ENCODE peak calls at places on chromosomes 6 and 20, in six cellular contexts. V is HepG2, J is GM12878, K is K562, W is sigmoid colon, X is transverse colon. N is an unnamed sample.

GRCh38 chr6:41600499-41601247 is 37.6 kb upstream of the MDFI start:
- DNase-seq in V (no peak), J (no peak), K (no peak), W (peak; percentile 58), X (no peak), N (no peak)

GRCh38 chr6:166313255-166314070 is 5.3 kb upstream of the PRR18 start:
- DNase-seq in V (peak; percentile 41), J (peak; percentile 44), K (peak; percentile 82), W (no peak), X (peak; percentile 27), N (peak; percentile 56)

GRCh38 chr6:31353508-31353907 is 3.5 kb downstream of the HLA-B start:
- DNase-seq in V (no peak), J (no peak), K (no peak), W (no peak), X (no peak), N (no peak)

GRCh38 chr6:131995924-131996323 is 44.8 kb upstream of the CCN2 start:
- DNase-seq in V (no peak), J (no peak), K (no peak), W (no peak), X (no peak), N (no peak)

GRCh38 chr20:57435105-57435497 is 43.9 kb downstream of the RBM38 start:
- DNase-seq in V (no peak), J (no peak), K (no peak), W (no peak), X (no peak), N (no peak)

GRCh38 chr20:37356961-37357371 is 11.0 kb downstream of the SRC start:
- DNase-seq in V (no peak), J (no peak), K (no peak), W (peak; percentile 64), X (no peak), N (no peak)

GRCh38 chr20:17925940-17926300 is 42.7 kb downstream of the SNX5 start:
- DNase-seq in V (no peak), J (no peak), K (no peak), W (no peak), X (no peak), N (no peak)

GRCh38 chr6:140178550-140179334 is 804.3 kb upstream of the CITED2 start:
- DNase-seq in V (no peak), J (no peak), K (no peak), W (no peak), X (no peak), N (no peak)

GRCh38 chr20:45067558-45067957 is 33.4 kb downstream of the KCNS1 start:
- DNase-seq in V (no peak), J (no peak), K (no peak), W (no peak), X (no peak), N (no peak)

GRCh38 chr6:119241540-119242309 is 107.8 kb downstream of the MAN1A1 start:
- DNase-seq in V (no peak), J (no peak), K (no peak), W (no peak), X (no peak), N (no peak)

GRCh38 chr20:8721098-8721497 is 347.8 kb upstream of the PLCB4 start:
- DNase-seq in V (peak; percentile 71), J (peak; percentile 7), K (no peak), W (peak; percentile 73), X (no peak), N (no peak)

GRCh38 chr6:139378226-139378625 is 3.8 kb upstream of the CITED2 start:
- DNase-seq in V (no peak), J (no peak), K (no peak), W (no peak), X (no peak), N (no peak)

GRCh38 chr6:166683477-166683876 is 56.4 kb upstream of the RPS6KA2 start:
- DNase-seq in V (no peak), J (no peak), K (no peak), W (no peak), X (no peak), N (no peak)

GRCh38 chr6:154715449-154715848 is 17.8 kb upstream of the SCAF8 start:
- DNase-seq in V (no peak), J (no peak), K (no peak), W (no peak), X (no peak), N (no peak)

GRCh38 chr6:83044211-83044768 is 21.4 kb downstream of the UBE3D start:
- DNase-seq in V (no peak), J (no peak), K (no peak), W (no peak), X (no peak), N (no peak)

GRCh38 chr6:121932071-121933009 is 467.1 kb upstream of the HSF2 start:
- DNase-seq in V (peak; percentile 10), J (no peak), K (no peak), W (no peak), X (no peak), N (no peak)

GRCh38 chr6:44416103-44416502 is 28.6 kb downstream of the CDC5L start:
- DNase-seq in V (peak; percentile 33), J (no peak), K (no peak), W (no peak), X (no peak), N (no peak)

GRCh38 chr6:53513519-53513966 is 31.4 kb downstream of the GCLC start:
- DNase-seq in V (peak; percentile 19), J (no peak), K (no peak), W (no peak), X (no peak), N (no peak)

GRCh38 chr20:60642546-60642945 is 609.5 kb upstream of the CDH4 start:
- DNase-seq in V (no peak), J (no peak), K (no peak), W (no peak), X (no peak), N (no peak)

GRCh38 chr6:147768969-147769368 is 260.5 kb downstream of the SAMD5 start:
- DNase-seq in V (no peak), J (no peak), K (no peak), W (no peak), X (no peak), N (no peak)

GRCh38 chr20:3927486-3928291 is 38.5 kb downstream of the PANK2 start:
- DNase-seq in V (no peak), J (no peak), K (peak; percentile 18), W (no peak), X (no peak), N (no peak)

GRCh38 chr20:58309607-58310290 is at the start of gene RAB22A:
- DNase-seq in V (peak; percentile 56), J (no peak), K (peak; percentile 94), W (peak; percentile 92), X (peak; percentile 89), N (peak; percentile 91)

GRCh38 chr20:58841539-58842264 is 9.0 kb downstream of the GNAS-AS1 start:
- DNase-seq in V (no peak), J (no peak), K (no peak), W (no peak), X (no peak), N (no peak)

GRCh38 chr6:138278326-138278725 is 60.0 kb upstream of the PBOV1 start:
- DNase-seq in V (peak; percentile 64), J (no peak), K (no peak), W (no peak), X (no peak), N (no peak)

GRCh38 chr6:151389640-151390275 is 1.6 kb downstream of the ZBTB2 start:
- DNase-seq in V (peak; percentile 64), J (no peak), K (peak; percentile 37), W (peak; percentile 86), X (peak; percentile 74), N (no peak)

GRCh38 chr20:346640-347316 is at the start of gene NRSN2:
- DNase-seq in V (peak; percentile 72), J (no peak), K (peak; percentile 77), W (peak; percentile 85), X (peak; percentile 61), N (peak; percentile 80)

GRCh38 chr20:38534756-38535155 is 46.2 kb upstream of the ADIG start:
- DNase-seq in V (no peak), J (no peak), K (no peak), W (no peak), X (no peak), N (no peak)

GRCh38 chr6:138931660-138932059 is 56.4 kb downstream of the REPS1 start:
- DNase-seq in V (no peak), J (no peak), K (no peak), W (no peak), X (no peak), N (no peak)

GRCh38 chr6:134342972-134343371 is 25.1 kb upstream of the SGK1 start:
- DNase-seq in V (no peak), J (no peak), K (no peak), W (no peak), X (no peak), N (no peak)
- TF ChIP-seq POLR2A in V (no peak), J (no peak), K (no peak), W (no peak), X (no peak), N (no peak)

DNA sequence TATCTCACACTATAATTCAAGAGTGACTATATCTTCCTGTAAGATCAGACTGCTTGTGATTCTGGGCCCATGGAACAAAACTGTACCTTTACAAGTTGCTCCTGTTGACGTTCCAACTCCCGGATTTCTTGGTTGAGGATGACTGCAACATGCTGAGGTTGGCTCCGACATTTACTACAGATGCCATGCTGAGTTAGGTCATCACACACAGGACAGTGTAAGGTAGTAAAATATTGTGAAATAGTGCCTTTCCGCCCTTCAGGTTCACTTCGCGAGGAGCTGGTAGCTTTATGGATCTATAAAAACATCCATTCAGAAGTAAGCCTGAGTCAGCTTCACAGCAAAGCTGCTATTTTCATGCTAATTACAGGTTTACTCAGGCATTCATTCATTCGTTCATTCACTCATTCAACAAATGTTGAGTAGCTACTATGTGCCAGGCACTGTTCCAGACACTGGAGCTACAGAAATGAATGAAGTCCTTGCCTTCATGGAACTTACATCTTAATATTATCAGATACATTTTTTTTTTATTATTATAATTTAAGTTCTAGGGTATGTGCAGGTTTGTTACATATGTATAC is 175.7 kb downstream of the REV3L start:
- DNase-seq in V (no peak), J (no peak), K (no peak), W (no peak), X (no peak), N (no peak)
- TF ChIP-seq POLR2AphosphoS5 in V (no peak), J (no peak), K (no peak), W (no peak), X (no peak), N (no peak)

GRCh38 chr6:2245103-2245953 is at the start of gene GMDS:
- DNase-seq in V (peak; percentile 85), J (no peak), K (peak; percentile 98), W (peak; percentile 93), X (peak; percentile 92), N (peak; percentile 95)
- TF ChIP-seq POLR2A in V (peak; percentile 97), J (peak; percentile 92), K (peak; percentile 82), W (peak; percentile 56), X (peak; percentile 84), N (peak; percentile 80)

DNA sequence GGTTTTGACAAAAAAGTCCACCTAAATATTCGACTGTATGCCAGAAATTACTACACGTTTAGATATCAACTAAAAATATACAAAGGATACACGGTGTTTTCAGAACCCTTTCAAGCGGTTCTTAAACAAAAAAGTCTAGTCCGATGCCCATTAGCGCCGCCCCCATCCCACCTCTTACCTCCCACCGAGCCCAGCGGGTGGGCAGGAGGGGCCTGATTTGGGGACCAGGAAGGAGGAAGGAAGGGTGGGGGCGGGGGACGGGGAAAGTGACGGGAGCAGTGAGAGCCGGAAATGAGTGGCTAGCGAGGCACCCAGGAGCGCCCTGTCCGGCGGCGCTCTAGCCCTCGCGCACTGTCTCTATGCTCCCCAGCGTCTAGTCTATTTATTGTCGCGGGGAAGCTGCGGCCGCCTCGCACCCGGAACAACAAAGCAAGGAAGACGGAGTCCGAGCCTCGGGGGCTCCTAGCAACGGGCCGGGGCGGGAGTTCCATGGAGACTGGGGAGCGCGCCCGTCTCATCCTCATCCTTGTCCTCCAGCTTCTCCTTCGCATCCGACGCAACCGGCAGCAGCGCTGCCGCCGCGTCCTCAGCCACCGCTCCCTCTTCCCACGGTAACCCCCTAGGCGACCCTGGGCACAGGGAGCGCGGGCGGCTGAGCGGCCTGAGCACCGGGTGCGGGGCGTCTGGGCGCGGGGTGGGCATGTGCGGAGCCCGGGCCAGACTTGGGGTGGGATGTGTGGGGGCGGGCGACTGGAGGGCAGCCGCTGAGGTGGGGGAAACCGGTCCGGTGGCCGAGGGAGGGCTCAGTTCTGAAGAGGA is at the start of gene TBPL1:
- DNase-seq in V (peak; percentile 91), J (peak; percentile 90), K (peak; percentile 92), W (peak; percentile 96), X (peak; percentile 95), N (peak; percentile 82)
- TF ChIP-seq POLR2AphosphoS5 in V (peak; percentile 81), J (peak; percentile 90), K (peak; percentile 92), W (peak; percentile 90), X (peak; percentile 91), N (peak; percentile 86)